ENCODE peak calls at places on chromosome 4, in seven cellular contexts. O, R, K, Y, E, I and X are unnamed samples.

GRCh38 chr4:109875106-109875505 is 27.2 kb downstream of the LRIT3 start:
- DNase-seq in K (no peak), O (no peak), E (no peak), I (no peak), R (no peak), Y (no peak), X (no peak)

GRCh38 chr4:4477391-4477790 is 64.5 kb downstream of the STX18 start:
- DNase-seq in Y (no peak), I (no peak), E (no peak), O (no peak), R (no peak), K (no peak), X (no peak)

GRCh38 chr4:106201373-106201772 is 114.6 kb downstream of the TBCK start:
- DNase-seq in I (no peak), O (no peak), E (no peak), R (no peak), Y (no peak), K (no peak), X (no peak)

GRCh38 chr4:9804918-9805317 is 23.5 kb downstream of the DRD5 start:
- DNase-seq in O (no peak), E (no peak), R (no peak), K (no peak), I (no peak), Y (no peak), X (no peak)

GRCh38 chr4:148293571-148293970 is 148.6 kb downstream of the NR3C2 start:
- DNase-seq in O (no peak), K (no peak), I (no peak), Y (no peak), R (no peak), E (no peak), X (no peak)

GRCh38 chr4:107153228-107153627 is 117.1 kb upstream of the DKK2 start:
- DNase-seq in I (no peak), Y (no peak), O (no peak), K (peak), E (no peak), R (no peak), X (peak)

GRCh38 chr4:152983221-152983620 is 47.1 kb downstream of the FHDC1 start:
- DNase-seq in K (no peak), I (no peak), R (no peak), O (no peak), Y (no peak), E (no peak), X (peak)

GRCh38 chr4:147865926-147866325 is 134.0 kb downstream of the ARHGAP10 start:
- DNase-seq in I (peak), E (no peak), R (no peak), O (no peak), Y (no peak), K (no peak), X (no peak)

GRCh38 chr4:55437823-55438222 is 42.1 kb downstream of the TMEM165 start:
- DNase-seq in E (no peak), Y (no peak), K (no peak), R (no peak), I (no peak), O (no peak), X (no peak)

GRCh38 chr4:61540944-61541343 is 340.8 kb downstream of the ADGRL3 start:
- DNase-seq in R (no peak), Y (no peak), E (no peak), K (no peak), I (no peak), O (no peak), X (no peak)

GRCh38 chr4:108794136-108794535 is 31.3 kb upstream of the ETNPPL start:
- DNase-seq in K (no peak), O (no peak), E (no peak), I (peak), Y (no peak), R (no peak), X (no peak)

GRCh38 chr4:182917182-182918043 is at the start of gene DCTD:
- DNase-seq in Y (peak), R (peak), K (peak), O (peak), E (peak), I (peak), X (peak)

GRCh38 chr4:176680668-176681067 is 112.1 kb downstream of the VEGFC start:
- DNase-seq in E (no peak), R (no peak), O (no peak), K (no peak), Y (no peak), I (no peak), X (no peak)

GRCh38 chr4:110249687-110250387 is 51.4 kb upstream of the ELOVL6 start:
- DNase-seq in R (no peak), K (no peak), Y (no peak), O (no peak), I (no peak), E (no peak), X (no peak)

GRCh38 chr4:82891728-82892466 is 944 bp upstream of the SEC31A start:
- DNase-seq in E (no peak), K (no peak), Y (no peak), I (no peak), R (no peak), O (no peak), X (no peak)

GRCh38 chr4:112702892-112703291 is 65.9 kb downstream of the LARP7 start:
- DNase-seq in E (no peak), K (no peak), R (no peak), O (no peak), Y (no peak), I (no peak), X (no peak)

GRCh38 chr4:66927937-66928336 is 617.4 kb downstream of the CENPC start:
- DNase-seq in O (no peak), K (no peak), E (no peak), R (no peak), I (no peak), Y (no peak), X (peak)

GRCh38 chr4:96407651-96408342 is 567.9 kb downstream of the PDHA2 start:
- DNase-seq in K (no peak), Y (no peak), I (peak), R (no peak), O (no peak), E (no peak), X (no peak)

GRCh38 chr4:150579591-150580234 is 2.2 kb upstream of the MAB21L2 start:
- DNase-seq in R (no peak), Y (peak), K (peak), O (peak), I (no peak), E (no peak), X (no peak)

GRCh38 chr4:86387013-86387412 is 27.2 kb upstream of the MAPK10 start:
- DNase-seq in I (no peak), Y (no peak), K (no peak), E (no peak), R (no peak), O (no peak), X (no peak)

GRCh38 chr4:184413227-184414064 is 60.9 kb downstream of the IRF2 start:
- DNase-seq in R (no peak), I (no peak), E (no peak), K (no peak), Y (no peak), O (no peak), X (no peak)

GRCh38 chr4:24895461-24895860 is 17.4 kb downstream of the CCDC149 start:
- DNase-seq in E (no peak), Y (no peak), R (no peak), O (no peak), K (no peak), I (no peak), X (no peak)

GRCh38 chr4:92021203-92021602 is 282.6 kb upstream of the GRID2 start:
- DNase-seq in O (no peak), Y (no peak), I (no peak), E (no peak), K (no peak), R (no peak), X (no peak)

GRCh38 chr4:173504181-173504503 is 25.9 kb downstream of the HAND2 start:
- DNase-seq in Y (no peak), E (no peak), K (no peak), I (no peak), O (no peak), R (no peak), X (no peak)

GRCh38 chr4:52982246-52982950 is 120.3 kb downstream of the RASL11B start:
- DNase-seq in R (no peak), O (no peak), I (peak), Y (no peak), K (no peak), E (no peak), X (no peak)

DNA sequence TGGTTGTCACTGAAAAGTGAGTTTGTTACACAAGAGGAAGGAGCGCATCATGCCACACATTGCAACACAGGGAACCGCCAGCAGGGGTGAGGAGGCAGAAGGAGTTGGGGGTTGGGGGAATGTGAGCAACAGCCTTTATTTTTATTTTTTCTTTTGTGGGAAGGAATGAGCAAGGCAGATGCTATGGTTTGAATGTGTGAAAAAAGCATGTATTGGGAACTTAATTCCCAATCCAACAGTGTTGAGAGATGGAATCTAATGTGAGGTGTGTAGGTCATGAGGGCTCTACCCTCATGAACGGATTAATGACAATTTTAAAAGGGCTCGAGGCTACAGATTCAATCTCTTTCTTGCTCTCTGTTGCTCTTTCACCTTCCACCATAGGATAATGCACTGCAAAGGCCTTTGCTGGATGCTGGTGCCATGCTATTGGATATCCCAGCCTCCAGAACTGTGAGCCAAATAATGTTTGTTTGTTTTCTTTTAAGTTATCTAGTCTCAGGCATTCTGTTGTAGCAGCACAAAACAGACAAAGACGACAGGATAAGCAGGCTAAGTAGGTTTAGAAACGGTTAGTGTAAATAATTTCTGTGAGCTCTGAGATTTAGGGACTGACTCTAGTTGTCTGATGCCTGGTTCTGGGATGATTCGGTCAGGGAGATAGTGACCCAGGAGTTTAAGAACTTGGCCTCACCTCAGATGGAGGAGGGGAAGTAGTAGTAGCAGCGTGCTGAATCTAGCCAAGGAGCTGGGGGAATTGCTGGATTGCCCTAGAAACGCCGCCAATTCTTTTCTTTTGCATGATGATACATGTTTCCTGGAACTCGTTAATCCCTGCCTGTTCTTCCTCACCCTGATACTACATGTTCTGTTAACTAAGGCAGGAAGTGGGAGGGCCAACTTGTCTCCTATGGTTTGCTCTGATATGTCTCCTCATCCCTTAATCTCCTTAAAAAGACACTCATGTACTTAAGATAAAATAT is 156.6 kb upstream of the CTSO start:
- DNase-seq in E (no peak), K (no peak), I (no peak), Y (peak), R (no peak), O (no peak), X (no peak)
- H3K27ac ChIP-seq in E (no peak), K (no peak), I (no peak), Y (no peak), R (no peak), O (no peak), X (no peak)

GRCh38 chr4:6150046-6150735 is 50.2 kb downstream of the JAKMIP1 start:
- DNase-seq in O (peak), E (no peak), R (no peak), K (no peak), Y (no peak), I (no peak), X (no peak)
- H3K27ac ChIP-seq in O (no peak), E (no peak), R (no peak), K (no peak), Y (no peak), I (no peak), X (no peak)

DNA sequence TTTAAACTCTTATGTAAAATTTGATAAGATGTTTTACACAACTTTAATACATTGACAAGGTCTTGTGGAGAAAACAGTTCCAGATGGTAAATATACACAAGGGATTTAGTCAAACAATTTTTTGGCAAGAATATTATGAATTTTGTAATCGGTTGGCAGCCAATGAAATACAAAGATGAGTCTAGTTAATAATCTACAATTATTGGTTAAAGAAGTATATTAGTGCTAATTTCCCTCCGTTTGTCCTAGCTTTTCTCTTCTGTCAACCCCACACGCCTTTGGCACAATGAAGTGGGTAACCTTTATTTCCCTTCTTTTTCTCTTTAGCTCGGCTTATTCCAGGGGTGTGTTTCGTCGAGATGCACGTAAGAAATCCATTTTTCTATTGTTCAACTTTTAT is at the start of gene ALB:
- DNase-seq in I (no peak), E (no peak), O (no peak), K (no peak), R (no peak), Y (no peak), X (no peak)
- H3K27ac ChIP-seq in I (no peak), E (no peak), O (no peak), K (no peak), R (no peak), Y (no peak), X (no peak)

DNA sequence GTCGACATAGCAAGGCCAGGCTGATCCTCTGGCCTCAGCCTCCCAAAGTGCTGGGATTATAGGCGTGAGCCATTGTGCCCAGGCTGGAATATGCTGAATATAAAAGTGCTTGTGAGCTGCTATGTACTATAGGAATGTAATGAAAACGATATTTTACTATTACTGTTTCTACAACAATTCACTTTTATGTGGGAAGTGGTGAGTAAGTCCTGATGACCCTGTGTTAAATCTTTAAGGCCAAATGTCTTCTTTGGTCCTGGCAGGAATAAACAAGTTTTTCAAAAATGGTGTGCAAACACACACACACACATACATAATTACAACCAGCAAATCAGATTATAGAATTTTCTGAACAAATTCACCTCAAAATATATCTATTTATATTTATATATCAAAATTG is 18.1 kb downstream of the SMIM14 start:
- DNase-seq in Y (no peak), K (no peak), R (no peak), E (no peak), I (no peak), O (no peak), X (no peak)
- H3K27ac ChIP-seq in Y (peak), K (peak), R (no peak), E (no peak), I (peak), O (no peak), X (no peak)

DNA sequence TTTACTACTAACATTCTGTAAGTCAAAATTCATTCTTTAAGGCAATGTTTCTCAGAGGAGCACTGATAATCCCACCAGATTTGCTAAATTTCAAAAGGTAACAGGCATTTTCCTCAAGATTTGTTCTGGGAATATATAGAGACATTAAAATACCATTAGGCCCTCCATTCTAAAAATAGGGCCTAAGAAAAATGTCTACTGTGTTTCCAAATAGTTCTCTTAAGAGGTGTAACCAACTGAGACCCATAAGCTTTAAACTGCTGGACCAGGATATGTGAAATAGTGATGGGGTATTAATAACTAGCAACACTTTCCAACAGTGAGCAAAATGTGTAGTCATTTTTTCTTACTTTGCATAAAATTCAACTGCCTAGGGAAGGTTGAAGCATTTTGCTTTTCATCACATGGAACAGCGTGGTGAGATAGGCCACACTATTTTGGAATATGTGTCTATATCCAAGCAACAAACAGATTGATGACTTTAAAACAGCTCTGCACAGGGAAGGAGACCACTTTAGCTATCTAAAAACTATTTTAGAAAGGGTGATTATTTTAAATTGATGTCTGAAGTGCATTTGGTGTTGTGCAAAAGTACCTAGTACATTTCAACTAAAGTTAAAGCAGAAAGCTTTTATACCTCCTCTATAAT is 89.9 kb downstream of the CORIN start:
- DNase-seq in O (no peak), Y (no peak), K (no peak), R (no peak), I (no peak), E (no peak), X (no peak)
- H3K27ac ChIP-seq in O (no peak), Y (no peak), K (no peak), R (no peak), I (no peak), E (no peak), X (no peak)

DNA sequence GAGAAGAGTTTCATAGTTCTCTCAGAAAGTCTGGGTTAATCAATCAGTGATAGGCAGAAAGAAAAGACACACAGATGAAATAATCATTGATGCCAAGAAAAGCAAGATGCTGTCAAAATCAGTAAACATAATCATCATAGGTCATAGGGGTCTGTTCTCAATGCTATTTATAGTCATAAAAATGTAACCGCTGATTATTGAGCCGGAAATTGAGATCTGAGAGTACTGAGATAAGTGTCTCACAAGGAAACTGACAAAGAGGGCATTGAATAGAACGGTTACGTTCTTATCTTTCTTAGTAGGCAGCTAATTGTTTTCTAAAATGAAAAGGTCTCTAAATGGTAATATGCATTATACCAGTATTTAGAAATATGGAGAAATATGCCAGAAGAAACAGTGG is 1686.1 kb upstream of the AGA start:
- DNase-seq in K (no peak), E (no peak), Y (no peak), R (no peak), I (no peak), O (no peak), X (no peak)
- H3K27ac ChIP-seq in K (no peak), E (no peak), Y (no peak), R (no peak), I (no peak), O (no peak), X (no peak)

DNA sequence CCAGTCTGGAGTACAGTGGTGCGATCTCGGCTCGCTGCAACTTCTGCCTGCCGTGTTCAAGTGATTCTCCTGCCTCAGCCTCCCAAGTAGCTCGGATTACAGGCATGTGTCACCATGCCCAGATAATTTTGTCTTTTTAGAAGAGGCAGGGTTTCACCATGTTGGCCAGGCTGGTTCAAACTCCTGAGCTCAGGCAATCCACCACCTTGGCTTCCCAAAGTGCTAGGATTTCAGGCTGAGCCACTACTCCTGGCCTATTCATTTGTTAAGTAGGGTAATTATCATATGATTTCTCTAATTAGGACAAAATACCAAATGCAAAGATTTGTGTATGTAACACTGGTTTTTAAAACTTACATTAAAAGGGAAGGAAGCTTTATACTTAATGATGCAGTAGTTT is 137.8 kb downstream of the GPM6A start:
- DNase-seq in O (no peak), I (no peak), Y (no peak), R (no peak), E (no peak), K (no peak), X (no peak)
- H3K27ac ChIP-seq in O (no peak), I (no peak), Y (no peak), R (no peak), E (no peak), K (no peak), X (no peak)